ENCODE peak calls at places on chromosome 5, in six cellular contexts. Y is aorta, W is lung, I is neuronal stem cell, P is cardiac muscle cell, T is keratinocyte. F is an unnamed sample.

GRCh38 chr5:140083120-140083519 is 30.8 kb upstream of the PURA start:
- DNase-seq in Y (no peak), W (no peak), I (no peak), P (no peak), T (no peak), F (no peak)

GRCh38 chr5:98999631-99000030 is 70.8 kb upstream of the CHD1 start:
- DNase-seq in Y (no peak), W (no peak), I (no peak), P (no peak), T (no peak), F (no peak)

GRCh38 chr5:149658299-149658698 is 71.8 kb upstream of the PPARGC1B start:
- DNase-seq in Y (peak; percentile 4), W (no peak), I (no peak), P (no peak), T (no peak), F (no peak)

GRCh38 chr5:84253946-84254345 is 130.7 kb downstream of the EDIL3 start:
- DNase-seq in Y (no peak), W (no peak), I (no peak), P (no peak), T (no peak), F (no peak)

GRCh38 chr5:38433160-38433861 is 123.1 kb downstream of the LIFR start:
- DNase-seq in Y (peak; percentile 52), W (no peak), I (no peak), P (peak; percentile 23), T (no peak), F (peak; percentile 60)

GRCh38 chr5:69217154-69217731 is 17.4 kb upstream of the CDK7 start:
- DNase-seq in Y (no peak), W (no peak), I (peak; percentile 4), P (no peak), T (no peak), F (no peak)

GRCh38 chr5:13359326-13359725 is 585.2 kb downstream of the DNAH5 start:
- DNase-seq in Y (no peak), W (no peak), I (no peak), P (no peak), T (no peak), F (no peak)

GRCh38 chr5:8905021-8905420 is 640.9 kb downstream of the SEMA5A start:
- DNase-seq in Y (no peak), W (no peak), I (no peak), P (peak; percentile 5), T (no peak), F (peak; percentile 94)

GRCh38 chr5:175520321-175520720 is 42.0 kb downstream of the SFXN1 start:
- DNase-seq in Y (no peak), W (no peak), I (no peak), P (no peak), T (no peak), F (no peak)

GRCh38 chr5:169164481-169164925 is 136.4 kb downstream of the SLIT3 start:
- DNase-seq in Y (peak; percentile 58), W (no peak), I (peak; percentile 80), P (no peak), T (peak; percentile 84), F (peak; percentile 73)

GRCh38 chr5:146137967-146138403 is 32.6 kb upstream of the PLAC8L1 start:
- DNase-seq in Y (no peak), W (peak; percentile 48), I (no peak), P (no peak), T (no peak), F (peak; percentile 67)

GRCh38 chr5:669111-669841 is 23.9 kb downstream of the TPPP start:
- DNase-seq in Y (peak; percentile 46), W (no peak), I (peak; percentile 46), P (peak; percentile 57), T (no peak), F (peak; percentile 25)

GRCh38 chr5:8376478-8376877 is 507.5 kb downstream of the MTRR start:
- DNase-seq in Y (no peak), W (no peak), I (no peak), P (no peak), T (no peak), F (no peak)

GRCh38 chr5:171676286-171676944 is 109.2 kb upstream of the SMIM23 start:
- DNase-seq in Y (peak; percentile 70), W (no peak), I (no peak), P (no peak), T (no peak), F (no peak)

GRCh38 chr5:107072440-107072839 is 598.3 kb downstream of the EFNA5 start:
- DNase-seq in Y (no peak), W (no peak), I (no peak), P (no peak), T (no peak), F (no peak)

GRCh38 chr5:149961186-149961685 is 678 bp downstream of the SLC26A2 start:
- DNase-seq in Y (no peak), W (no peak), I (no peak), P (no peak), T (no peak), F (peak; percentile 14)

GRCh38 chr5:33763435-33763834 is 128.4 kb downstream of the ADAMTS12 start:
- DNase-seq in Y (no peak), W (no peak), I (no peak), P (no peak), T (no peak), F (no peak)

GRCh38 chr5:168892618-168893017 is 313.4 kb upstream of the PANK3 start:
- DNase-seq in Y (no peak), W (no peak), I (no peak), P (no peak), T (no peak), F (no peak)

GRCh38 chr5:123502120-123502519 is 9.9 kb upstream of the CSNK1G3 start:
- DNase-seq in Y (no peak), W (no peak), I (no peak), P (no peak), T (no peak), F (no peak)

DNA sequence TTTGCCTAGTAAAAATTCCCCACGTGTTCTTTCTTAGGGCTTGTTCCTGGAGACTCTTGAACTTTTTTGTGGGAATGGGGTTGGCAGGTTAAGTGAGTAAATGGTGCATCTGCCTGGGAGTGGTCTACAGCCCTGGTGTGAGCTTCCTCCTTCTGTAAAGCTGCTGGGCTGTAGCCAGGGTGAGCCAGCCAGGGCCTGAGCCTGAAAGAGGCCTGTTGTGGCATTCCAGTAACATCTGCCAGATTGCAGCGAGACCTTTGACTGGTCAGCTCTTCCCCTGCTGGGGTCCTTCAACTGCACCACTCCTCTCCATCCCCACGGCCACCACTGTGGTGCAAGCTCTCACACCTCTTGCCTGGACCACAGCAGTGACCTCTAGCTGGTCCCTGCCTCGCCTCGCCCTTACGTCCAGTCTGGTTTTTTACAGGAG is 47.5 kb downstream of the SLC22A5 start:
- DNase-seq in Y (peak; percentile 73), W (no peak), I (no peak), P (no peak), T (no peak), F (no peak)
- H3K4me1 ChIP-seq in Y (peaks cover 7% of the 10 kb centered on the region), W (peaks cover 17% of the 10 kb centered on the region), I (peaks cover 3% of the 10 kb centered on the region), P (no peaks in the 10 kb centered on the region), T (peaks cover 58% of the 10 kb centered on the region), F (peaks cover 81% of the 10 kb centered on the region)

GRCh38 chr5:142763701-142764100 is 6.5 kb upstream of the ARHGAP26 start:
- DNase-seq in Y (no peak), W (no peak), I (no peak), P (no peak), T (no peak), F (no peak)
- H3K4me1 ChIP-seq in Y (no peaks in the 10 kb centered on the region), W (no peaks in the 10 kb centered on the region), I (no peaks in the 10 kb centered on the region), P (no peaks in the 10 kb centered on the region), T (no peaks in the 10 kb centered on the region), F (no peaks in the 10 kb centered on the region)

DNA sequence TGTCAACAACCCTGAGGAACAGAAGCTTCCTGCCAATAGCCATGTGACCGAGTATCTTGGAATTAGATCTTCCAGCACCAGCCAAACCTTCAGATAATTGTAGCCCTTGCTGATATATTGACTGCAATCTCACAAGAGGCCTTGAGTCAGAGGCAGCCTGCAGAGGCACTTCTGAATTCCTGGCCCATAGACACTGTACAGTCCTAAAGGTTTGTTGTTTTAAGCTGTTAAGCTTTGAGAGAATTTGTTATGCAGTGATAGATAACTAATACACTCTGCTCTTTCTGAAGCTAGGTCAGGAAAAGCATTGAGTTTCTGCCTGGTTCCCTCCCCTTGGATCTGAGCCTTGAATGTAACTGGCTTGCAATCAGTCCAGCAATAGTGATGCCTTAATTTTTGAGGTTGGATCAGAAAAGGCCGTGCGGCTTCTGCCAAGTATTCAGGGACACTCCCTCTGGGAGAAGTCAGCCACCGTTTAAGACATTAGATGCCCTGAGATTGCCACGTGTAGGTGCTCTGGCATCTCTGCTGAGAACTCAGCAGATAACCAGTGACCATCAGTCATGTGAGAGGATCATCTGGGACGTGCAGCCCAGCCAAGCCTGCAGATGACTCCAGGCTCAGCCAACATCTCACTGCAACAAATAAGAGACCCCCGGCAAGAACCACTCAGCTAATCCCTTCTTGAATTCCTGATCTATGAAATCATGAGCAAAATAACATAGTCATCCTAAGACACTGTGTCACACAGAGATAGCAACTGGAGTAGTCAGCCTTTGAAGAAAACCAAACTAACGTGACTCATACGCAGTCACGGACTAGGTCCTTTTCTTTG is 126.8 kb upstream of the STC2 start:
- DNase-seq in Y (peak; percentile 54), W (no peak), I (no peak), P (no peak), T (peak; percentile 83), F (peak; percentile 94)
- H3K4me1 ChIP-seq in Y (no peaks in the 10 kb centered on the region), W (peaks cover 13% of the 10 kb centered on the region), I (no peaks in the 10 kb centered on the region), P (no peaks in the 10 kb centered on the region), T (peaks cover 22% of the 10 kb centered on the region), F (peaks cover 64% of the 10 kb centered on the region)

GRCh38 chr5:10699281-10699874 is 61.7 kb downstream of the DAP start:
- DNase-seq in Y (no peak), W (no peak), I (no peak), P (no peak), T (no peak), F (no peak)
- H3K4me1 ChIP-seq in Y (no peaks in the 10 kb centered on the region), W (no peaks in the 10 kb centered on the region), I (no peaks in the 10 kb centered on the region), P (no peaks in the 10 kb centered on the region), T (peaks cover 32% of the 10 kb centered on the region), F (peaks cover 8% of the 10 kb centered on the region)

GRCh38 chr5:151682240-151682639 is 4.5 kb downstream of the SPARC start:
- DNase-seq in Y (no peak), W (no peak), I (no peak), P (no peak), T (no peak), F (peak; percentile 59)

GRCh38 chr5:151682751-151683331 is 3.9 kb downstream of the SPARC start:
- DNase-seq in Y (no peak), W (no peak), I (no peak), P (peak; percentile 49), T (no peak), F (peak; percentile 51)

GRCh38 chr5:151684690-151685361 is 1.9 kb downstream of the SPARC start:
- DNase-seq in Y (peak; percentile 77), W (peak; percentile 46), I (peak; percentile 86), P (peak; percentile 61), T (peak; percentile 78), F (peak; percentile 97)

GRCh38 chr5:151683936-151684586 is 2.7 kb downstream of the SPARC start:
- DNase-seq in Y (no peak), W (no peak), I (no peak), P (no peak), T (no peak), F (peak; percentile 54)

DNA sequence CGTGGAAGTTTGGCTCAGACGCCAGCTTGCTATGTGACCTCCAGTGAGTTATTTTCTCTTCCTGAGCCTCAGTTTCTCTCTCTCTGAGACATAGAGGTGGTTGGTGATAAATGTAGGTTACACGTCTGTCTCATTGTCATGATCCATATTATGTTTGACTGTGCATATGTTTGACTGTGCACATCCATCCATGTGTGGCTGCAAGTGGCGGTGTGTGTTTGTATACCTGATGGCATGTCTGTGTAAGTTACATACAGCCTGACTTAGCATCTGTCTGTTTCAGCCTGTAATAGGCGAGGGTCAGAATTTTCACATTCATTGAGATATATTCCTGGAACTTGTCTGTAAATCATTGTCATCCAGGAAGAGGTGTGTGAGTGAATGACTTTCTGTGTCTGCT is 3.3 kb downstream of the SPARC start:
- DNase-seq in Y (no peak), W (no peak), I (no peak), P (no peak), T (no peak), F (no peak)
- H3K4me1 ChIP-seq in Y (peaks cover 12% of the 10 kb centered on the region), W (peaks cover 8% of the 10 kb centered on the region), I (peaks cover 28% of the 10 kb centered on the region), P (peaks cover 43% of the 10 kb centered on the region), T (peaks cover 33% of the 10 kb centered on the region), F (peaks cover 65% of the 10 kb centered on the region)